ENCODE peak calls at places on chromosome 13, in nine cellular contexts. One of them, this sample, is unnamed.

GRCh38 chr13:42373048-42373812 is 101.3 kb downstream of the AKAP11 start:
- DNase-seq in adrenal gland: no peak
- DNase-seq in nephron progenitor cell: no peak
- DNase-seq in CD4-positive, alpha-beta T cell: no peak
- DNase-seq in fibroblast of lung: no peak
- DNase-seq in left lung: no peak
- DNase-seq in neural crest cell: no peak
- DNase-seq in heart right ventricle: no peak
- DNase-seq in transverse colon: no peak
- DNase-seq in this sample: no peak

GRCh38 chr13:44739539-44739938 is 163.4 kb upstream of the TSC22D1 start:
- DNase-seq in fibroblast of lung: peak
- DNase-seq in left lung: no peak
- DNase-seq in transverse colon: no peak
- DNase-seq in CD4-positive, alpha-beta T cell: no peak
- DNase-seq in heart right ventricle: no peak
- DNase-seq in adrenal gland: no peak
- DNase-seq in nephron progenitor cell: no peak
- DNase-seq in neural crest cell: no peak
- DNase-seq in this sample: no peak

GRCh38 chr13:109707044-109707794 is 79.2 kb downstream of the IRS2 start:
- DNase-seq in heart right ventricle: no peak
- DNase-seq in fibroblast of lung: peak
- DNase-seq in nephron progenitor cell: peak
- DNase-seq in transverse colon: no peak
- DNase-seq in left lung: no peak
- DNase-seq in adrenal gland: no peak
- DNase-seq in neural crest cell: no peak
- DNase-seq in CD4-positive, alpha-beta T cell: no peak
- DNase-seq in this sample: no peak

GRCh38 chr13:50699874-50700663 is 143.4 kb downstream of the DLEU7 start:
- DNase-seq in nephron progenitor cell: no peak
- DNase-seq in neural crest cell: no peak
- DNase-seq in transverse colon: no peak
- DNase-seq in heart right ventricle: no peak
- DNase-seq in adrenal gland: no peak
- DNase-seq in left lung: no peak
- DNase-seq in fibroblast of lung: peak
- DNase-seq in CD4-positive, alpha-beta T cell: no peak
- DNase-seq in this sample: no peak

GRCh38 chr13:36131215-36131930 is at the start of gene DCLK1:
- DNase-seq in CD4-positive, alpha-beta T cell: no peak
- DNase-seq in nephron progenitor cell: peak
- DNase-seq in fibroblast of lung: peak
- DNase-seq in transverse colon: peak
- DNase-seq in adrenal gland: no peak
- DNase-seq in neural crest cell: peak
- DNase-seq in left lung: peak
- DNase-seq in heart right ventricle: peak
- DNase-seq in this sample: no peak

GRCh38 chr13:38686635-38687245 is at the start of gene FREM2:
- DNase-seq in heart right ventricle: no peak
- DNase-seq in CD4-positive, alpha-beta T cell: no peak
- DNase-seq in transverse colon: peak
- DNase-seq in fibroblast of lung: peak
- DNase-seq in left lung: peak
- DNase-seq in adrenal gland: no peak
- DNase-seq in neural crest cell: peak
- DNase-seq in nephron progenitor cell: peak
- DNase-seq in this sample: no peak

GRCh38 chr13:27201661-27202060 is 30.1 kb upstream of the USP12 start:
- DNase-seq in neural crest cell: no peak
- DNase-seq in transverse colon: no peak
- DNase-seq in adrenal gland: no peak
- DNase-seq in CD4-positive, alpha-beta T cell: no peak
- DNase-seq in left lung: no peak
- DNase-seq in fibroblast of lung: peak
- DNase-seq in nephron progenitor cell: no peak
- DNase-seq in heart right ventricle: no peak
- DNase-seq in this sample: no peak

GRCh38 chr13:19587635-19588300 is 26.4 kb upstream of the TPTE2 start:
- DNase-seq in neural crest cell: no peak
- DNase-seq in transverse colon: no peak
- DNase-seq in nephron progenitor cell: no peak
- DNase-seq in left lung: no peak
- DNase-seq in heart right ventricle: no peak
- DNase-seq in CD4-positive, alpha-beta T cell: no peak
- DNase-seq in fibroblast of lung: peak
- DNase-seq in adrenal gland: no peak
- DNase-seq in this sample: no peak

GRCh38 chr13:90201676-90202425 is 1145.6 kb upstream of the MIR17HG start:
- DNase-seq in nephron progenitor cell: no peak
- DNase-seq in adrenal gland: no peak
- DNase-seq in left lung: no peak
- DNase-seq in neural crest cell: no peak
- DNase-seq in heart right ventricle: no peak
- DNase-seq in fibroblast of lung: no peak
- DNase-seq in CD4-positive, alpha-beta T cell: no peak
- DNase-seq in transverse colon: no peak
- DNase-seq in this sample: no peak

GRCh38 chr13:37173214-37173613 is 67.8 kb upstream of the CSNK1A1L start:
- DNase-seq in nephron progenitor cell: no peak
- DNase-seq in left lung: no peak
- DNase-seq in transverse colon: no peak
- DNase-seq in adrenal gland: no peak
- DNase-seq in fibroblast of lung: peak
- DNase-seq in heart right ventricle: no peak
- DNase-seq in neural crest cell: no peak
- DNase-seq in CD4-positive, alpha-beta T cell: no peak
- DNase-seq in this sample: no peak

GRCh38 chr13:44129418-44129817 is 244.2 kb upstream of the SERP2 start:
- DNase-seq in adrenal gland: no peak
- DNase-seq in left lung: no peak
- DNase-seq in transverse colon: no peak
- DNase-seq in neural crest cell: no peak
- DNase-seq in fibroblast of lung: no peak
- DNase-seq in nephron progenitor cell: no peak
- DNase-seq in heart right ventricle: no peak
- DNase-seq in CD4-positive, alpha-beta T cell: no peak
- DNase-seq in this sample: no peak

GRCh38 chr13:49499889-49500660 is 4.3 kb downstream of the PHF11 start:
- DNase-seq in adrenal gland: no peak
- DNase-seq in heart right ventricle: no peak
- DNase-seq in left lung: no peak
- DNase-seq in nephron progenitor cell: no peak
- DNase-seq in CD4-positive, alpha-beta T cell: no peak
- DNase-seq in neural crest cell: no peak
- DNase-seq in transverse colon: no peak
- DNase-seq in fibroblast of lung: peak
- DNase-seq in this sample: no peak

GRCh38 chr13:62320129-62320724 is 904.6 kb upstream of the PCDH20 start:
- DNase-seq in CD4-positive, alpha-beta T cell: no peak
- DNase-seq in adrenal gland: no peak
- DNase-seq in nephron progenitor cell: no peak
- DNase-seq in left lung: no peak
- DNase-seq in heart right ventricle: no peak
- DNase-seq in neural crest cell: no peak
- DNase-seq in transverse colon: no peak
- DNase-seq in fibroblast of lung: peak
- DNase-seq in this sample: no peak

GRCh38 chr13:41608779-41609178 is 151.4 kb downstream of the RGCC start:
- DNase-seq in neural crest cell: no peak
- DNase-seq in heart right ventricle: no peak
- DNase-seq in left lung: no peak
- DNase-seq in fibroblast of lung: peak
- DNase-seq in transverse colon: no peak
- DNase-seq in adrenal gland: no peak
- DNase-seq in CD4-positive, alpha-beta T cell: no peak
- DNase-seq in nephron progenitor cell: no peak
- DNase-seq in this sample: no peak

GRCh38 chr13:25990801-25991200 is 61.0 kb downstream of the SHISA2 start:
- DNase-seq in left lung: no peak
- DNase-seq in heart right ventricle: no peak
- DNase-seq in transverse colon: no peak
- DNase-seq in fibroblast of lung: no peak
- DNase-seq in CD4-positive, alpha-beta T cell: no peak
- DNase-seq in neural crest cell: no peak
- DNase-seq in nephron progenitor cell: peak
- DNase-seq in adrenal gland: no peak
- DNase-seq in this sample: no peak

GRCh38 chr13:80928241-80928640 is 587.3 kb upstream of the SPRY2 start:
- DNase-seq in CD4-positive, alpha-beta T cell: no peak
- DNase-seq in nephron progenitor cell: no peak
- DNase-seq in transverse colon: no peak
- DNase-seq in left lung: no peak
- DNase-seq in heart right ventricle: no peak
- DNase-seq in adrenal gland: no peak
- DNase-seq in neural crest cell: no peak
- DNase-seq in fibroblast of lung: no peak
- DNase-seq in this sample: no peak

GRCh38 chr13:23575632-23576031 is 5.4 kb downstream of the TNFRSF19 start:
- DNase-seq in transverse colon: no peak
- DNase-seq in CD4-positive, alpha-beta T cell: no peak
- DNase-seq in fibroblast of lung: no peak
- DNase-seq in nephron progenitor cell: no peak
- DNase-seq in adrenal gland: no peak
- DNase-seq in heart right ventricle: no peak
- DNase-seq in left lung: no peak
- DNase-seq in neural crest cell: no peak
- DNase-seq in this sample: no peak

GRCh38 chr13:46313441-46314257 is 73.4 kb downstream of the RUBCNL start:
- DNase-seq in neural crest cell: no peak
- DNase-seq in heart right ventricle: no peak
- DNase-seq in nephron progenitor cell: no peak
- DNase-seq in transverse colon: no peak
- DNase-seq in CD4-positive, alpha-beta T cell: no peak
- DNase-seq in fibroblast of lung: no peak
- DNase-seq in adrenal gland: no peak
- DNase-seq in left lung: no peak
- DNase-seq in this sample: no peak

GRCh38 chr13:99977912-99978780 is 3.4 kb upstream of the ZIC2 start:
- DNase-seq in fibroblast of lung: no peak
- DNase-seq in nephron progenitor cell: no peak
- DNase-seq in transverse colon: no peak
- DNase-seq in neural crest cell: no peak
- DNase-seq in left lung: peak
- DNase-seq in CD4-positive, alpha-beta T cell: no peak
- DNase-seq in adrenal gland: no peak
- DNase-seq in heart right ventricle: no peak
- DNase-seq in this sample: no peak
- TF ChIP-seq CTCF in fibroblast of lung: no peak
- TF ChIP-seq CTCF in nephron progenitor cell: no peak
- TF ChIP-seq CTCF in transverse colon: no peak
- TF ChIP-seq CTCF in neural crest cell: no peak
- TF ChIP-seq CTCF in left lung: no peak
- TF ChIP-seq CTCF in CD4-positive, alpha-beta T cell: no peak
- TF ChIP-seq CTCF in adrenal gland: no peak
- TF ChIP-seq CTCF in heart right ventricle: no peak
- TF ChIP-seq CTCF in this sample: no peak

GRCh38 chr13:104204177-104204576 is 1138.0 kb upstream of the SLC10A2 start:
- DNase-seq in fibroblast of lung: no peak
- DNase-seq in left lung: no peak
- DNase-seq in nephron progenitor cell: no peak
- DNase-seq in transverse colon: no peak
- DNase-seq in CD4-positive, alpha-beta T cell: no peak
- DNase-seq in heart right ventricle: no peak
- DNase-seq in adrenal gland: no peak
- DNase-seq in neural crest cell: no peak
- DNase-seq in this sample: no peak
- TF ChIP-seq CTCF in fibroblast of lung: no peak
- TF ChIP-seq CTCF in left lung: no peak
- TF ChIP-seq CTCF in nephron progenitor cell: no peak
- TF ChIP-seq CTCF in transverse colon: no peak
- TF ChIP-seq CTCF in CD4-positive, alpha-beta T cell: no peak
- TF ChIP-seq CTCF in heart right ventricle: no peak
- TF ChIP-seq CTCF in adrenal gland: no peak
- TF ChIP-seq CTCF in neural crest cell: no peak
- TF ChIP-seq CTCF in this sample: no peak

GRCh38 chr13:24921003-24921402 is 157.0 kb downstream of the RNF17 start:
- DNase-seq in transverse colon: no peak
- DNase-seq in fibroblast of lung: peak
- DNase-seq in left lung: no peak
- DNase-seq in heart right ventricle: no peak
- DNase-seq in nephron progenitor cell: no peak
- DNase-seq in adrenal gland: no peak
- DNase-seq in CD4-positive, alpha-beta T cell: no peak
- DNase-seq in neural crest cell: no peak
- DNase-seq in this sample: no peak

GRCh38 chr13:24911135-24911524 is 147.2 kb downstream of the RNF17 start:
- DNase-seq in neural crest cell: no peak
- DNase-seq in CD4-positive, alpha-beta T cell: no peak
- DNase-seq in left lung: no peak
- DNase-seq in nephron progenitor cell: no peak
- DNase-seq in fibroblast of lung: peak
- DNase-seq in adrenal gland: no peak
- DNase-seq in transverse colon: no peak
- DNase-seq in heart right ventricle: no peak
- DNase-seq in this sample: no peak

GRCh38 chr13:24910502-24911134 is 146.6 kb downstream of the RNF17 start:
- DNase-seq in CD4-positive, alpha-beta T cell: no peak
- DNase-seq in neural crest cell: no peak
- DNase-seq in adrenal gland: no peak
- DNase-seq in fibroblast of lung: peak
- DNase-seq in transverse colon: peak
- DNase-seq in left lung: no peak
- DNase-seq in nephron progenitor cell: no peak
- DNase-seq in heart right ventricle: no peak
- DNase-seq in this sample: no peak

GRCh38 chr13:24921881-24922280 is 157.9 kb downstream of the RNF17 start:
- DNase-seq in nephron progenitor cell: no peak
- DNase-seq in CD4-positive, alpha-beta T cell: no peak
- DNase-seq in heart right ventricle: no peak
- DNase-seq in adrenal gland: no peak
- DNase-seq in transverse colon: no peak
- DNase-seq in fibroblast of lung: no peak
- DNase-seq in left lung: no peak
- DNase-seq in neural crest cell: no peak
- DNase-seq in this sample: no peak

DNA sequence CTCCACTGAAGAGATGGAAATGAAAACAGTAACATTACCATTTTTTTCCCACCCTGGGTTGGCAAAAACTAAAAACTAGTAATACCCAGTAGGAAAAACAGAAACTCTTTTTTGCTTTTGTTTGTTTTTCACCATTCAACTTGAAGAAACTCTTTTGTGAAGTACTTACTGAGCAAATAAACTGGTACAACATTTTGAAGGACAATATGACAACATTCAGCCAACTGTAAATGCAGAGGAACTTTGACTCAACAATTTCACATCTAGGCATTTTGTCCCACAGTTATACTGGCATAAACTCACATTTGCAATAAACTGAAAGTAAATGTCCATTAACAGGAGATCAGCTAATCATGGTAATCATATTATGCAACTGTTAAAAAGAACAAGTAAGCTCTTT is 152.5 kb downstream of the RNF17 start:
- DNase-seq in CD4-positive, alpha-beta T cell: no peak
- DNase-seq in neural crest cell: no peak
- DNase-seq in nephron progenitor cell: no peak
- DNase-seq in adrenal gland: no peak
- DNase-seq in transverse colon: no peak
- DNase-seq in fibroblast of lung: no peak
- DNase-seq in left lung: no peak
- DNase-seq in heart right ventricle: no peak
- DNase-seq in this sample: no peak
- TF ChIP-seq CTCF in CD4-positive, alpha-beta T cell: no peak
- TF ChIP-seq CTCF in neural crest cell: no peak
- TF ChIP-seq CTCF in nephron progenitor cell: no peak
- TF ChIP-seq CTCF in adrenal gland: no peak
- TF ChIP-seq CTCF in transverse colon: no peak
- TF ChIP-seq CTCF in fibroblast of lung: no peak
- TF ChIP-seq CTCF in left lung: no peak
- TF ChIP-seq CTCF in heart right ventricle: no peak
- TF ChIP-seq CTCF in this sample: no peak

GRCh38 chr13:70623260-70623659 is 515.0 kb upstream of the KLHL1 start:
- DNase-seq in neural crest cell: no peak
- DNase-seq in transverse colon: no peak
- DNase-seq in heart right ventricle: no peak
- DNase-seq in adrenal gland: no peak
- DNase-seq in nephron progenitor cell: no peak
- DNase-seq in fibroblast of lung: peak
- DNase-seq in left lung: no peak
- DNase-seq in CD4-positive, alpha-beta T cell: no peak
- DNase-seq in this sample: no peak
- TF ChIP-seq CTCF in neural crest cell: peak
- TF ChIP-seq CTCF in transverse colon: peak
- TF ChIP-seq CTCF in heart right ventricle: no peak
- TF ChIP-seq CTCF in adrenal gland: peak
- TF ChIP-seq CTCF in nephron progenitor cell: peak
- TF ChIP-seq CTCF in fibroblast of lung: no peak
- TF ChIP-seq CTCF in left lung: no peak
- TF ChIP-seq CTCF in CD4-positive, alpha-beta T cell: peak
- TF ChIP-seq CTCF in this sample: no peak

This sample was measured in activated B cell treated with CpG ODN at 0.5 μM for 24 hours.